ENCODE peak calls at places on chromosome 6, in seven cellular contexts. Z is vagina, Q is uterus, R is IMR-90, T is body of pancreas, N is spleen, G is HCT116. M is an unnamed sample.

GRCh38 chr6:163416640-163417253 is 2.2 kb downstream of the QKI start:
- DNase-seq in Q (no peak), N (no peak), G (peak; percentile 33), T (peak; percentile 59), R (peak; percentile 87), Z (no peak), M (peak; percentile 64)

GRCh38 chr6:143397229-143398222 is 53.0 kb downstream of the ADAT2 start:
- DNase-seq in T (peak; percentile 83), R (peak; percentile 46), Z (no peak), Q (peak; percentile 29), N (no peak), G (peak; percentile 42), M (peak; percentile 75)

GRCh38 chr6:125850361-125850760 is 59.6 kb downstream of the NCOA7 start:
- DNase-seq in N (no peak), R (no peak), T (no peak), G (no peak), Z (no peak), Q (no peak), M (no peak)

GRCh38 chr6:13297391-13297790 is 30.9 kb downstream of the TBC1D7 start:
- DNase-seq in N (no peak), T (no peak), Q (no peak), R (no peak), Z (no peak), G (no peak), M (no peak)

GRCh38 chr6:53043626-53044025 is 21.6 kb upstream of the FBXO9 start:
- DNase-seq in N (no peak), Z (no peak), Q (no peak), T (no peak), R (peak; percentile 46), G (no peak), M (no peak)

GRCh38 chr6:47844881-47845280 is 63.0 kb downstream of the OPN5 start:
- DNase-seq in R (no peak), T (no peak), Q (no peak), G (no peak), Z (no peak), N (no peak), M (no peak)

GRCh38 chr6:15876406-15876805 is 213.6 kb upstream of the DTNBP1 start:
- DNase-seq in Z (no peak), R (no peak), N (no peak), T (no peak), Q (no peak), G (no peak), M (no peak)

GRCh38 chr6:114346451-114346850 is 3.6 kb upstream of the HS3ST5 start:
- DNase-seq in Z (no peak), T (no peak), Q (no peak), R (no peak), N (no peak), G (no peak), M (no peak)

GRCh38 chr6:149965191-149966020 is 1.7 kb downstream of the ULBP1 start:
- DNase-seq in Q (no peak), T (no peak), Z (no peak), R (no peak), G (no peak), N (peak; percentile 84), M (no peak)

GRCh38 chr6:21738180-21739094 is 144.9 kb downstream of the SOX4 start:
- DNase-seq in R (peak; percentile 44), Z (no peak), Q (no peak), G (no peak), N (no peak), T (peak; percentile 24), M (no peak)

GRCh38 chr6:1324926-1325325 is 13.0 kb downstream of the FOXQ1 start:
- DNase-seq in N (no peak), R (no peak), Z (no peak), G (no peak), Q (no peak), T (no peak), M (no peak)

GRCh38 chr6:129105793-129106192 is 222.9 kb downstream of the LAMA2 start:
- DNase-seq in T (no peak), R (peak; percentile 35), N (no peak), Q (no peak), G (no peak), Z (no peak), M (no peak)

GRCh38 chr6:16670183-16670582 is 91.1 kb downstream of the ATXN1 start:
- DNase-seq in T (no peak), Q (no peak), Z (no peak), N (no peak), R (no peak), G (no peak), M (no peak)

GRCh38 chr6:36858407-36858981 is 16.1 kb downstream of the PPIL1 start:
- DNase-seq in G (no peak), R (peak; percentile 77), T (peak; percentile 42), Q (peak; percentile 73), Z (no peak), N (no peak), M (no peak)

GRCh38 chr6:36067374-36068011 is 39.9 kb downstream of the MAPK14 start:
- DNase-seq in R (peak; percentile 49), Z (no peak), T (no peak), Q (no peak), G (no peak), N (no peak), M (no peak)

GRCh38 chr6:158758464-158758863 is 60.7 kb downstream of the EZR start:
- DNase-seq in N (no peak), Q (no peak), R (peak; percentile 45), T (no peak), Z (no peak), G (no peak), M (no peak)

GRCh38 chr6:82017316-82017715 is 230.2 kb downstream of the IBTK start:
- DNase-seq in Z (no peak), T (peak; percentile 28), Q (peak; percentile 52), N (no peak), G (peak; percentile 55), R (peak; percentile 75), M (peak; percentile 76)

GRCh38 chr6:16480780-16481179 is 242.4 kb downstream of the GMPR start:
- DNase-seq in R (no peak), Q (no peak), N (no peak), T (no peak), G (no peak), Z (no peak), M (no peak)

GRCh38 chr6:112956696-112957525 is 609.8 kb downstream of the RFPL4B start:
- DNase-seq in Z (no peak), G (no peak), N (no peak), R (peak; percentile 95), Q (peak; percentile 22), T (no peak), M (no peak)

GRCh38 chr6:89353702-89354392 is 1.3 kb upstream of the UBE2J1 start:
- DNase-seq in N (no peak), Q (no peak), G (no peak), Z (no peak), R (no peak), T (no peak), M (no peak)

GRCh38 chr6:145562771-145563615 is 172.3 kb downstream of the EPM2A start:
- DNase-seq in Z (no peak), N (no peak), G (no peak), R (peak; percentile 20), T (no peak), Q (no peak), M (no peak)

GRCh38 chr6:56954389-56955170 is at the start of gene BEND6:
- DNase-seq in N (peak; percentile 79), R (peak; percentile 87), Q (peak; percentile 66), T (peak; percentile 27), Z (no peak), G (no peak), M (peak; percentile 87)

GRCh38 chr6:94089915-94090314 is 670.6 kb upstream of the EPHA7 start:
- DNase-seq in T (no peak), N (no peak), G (no peak), Q (no peak), R (no peak), Z (no peak), M (no peak)
- H3K4me3 ChIP-seq in T (no peak overlapping the region), N (no peak overlapping the region), G (no peak overlapping the region), Q (no peak overlapping the region), R (no peak overlapping the region), Z (no peak overlapping the region), M (no peak overlapping the region)

DNA sequence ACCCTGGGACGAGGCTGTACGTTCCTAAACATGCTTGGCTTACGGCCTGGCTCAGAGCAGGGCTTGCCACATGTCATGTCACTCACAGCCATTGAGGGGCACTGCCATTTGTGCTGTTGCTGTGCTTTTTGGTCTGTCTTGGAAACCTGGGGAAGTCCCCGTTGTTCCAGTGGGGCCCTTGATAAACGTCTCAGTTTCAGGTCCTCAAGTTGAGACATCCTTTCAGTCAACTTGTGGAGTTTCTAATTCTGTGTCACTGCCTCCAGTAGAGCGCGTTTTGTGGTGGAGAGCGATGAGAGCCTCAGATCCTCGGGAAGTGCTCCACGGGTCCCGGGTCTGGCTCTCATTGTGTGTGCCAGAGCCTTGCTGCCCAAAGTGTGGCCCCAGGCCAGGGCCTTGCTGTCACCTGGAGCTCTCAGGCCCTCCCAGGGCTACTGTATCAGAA is 43.0 kb upstream of the CCR6 start:
- DNase-seq in Z (no peak), Q (no peak), R (no peak), G (no peak), T (no peak), N (peak; percentile 87), M (no peak)
- TF ChIP-seq CTCF in Z (no peak), Q (no peak), R (no peak), G (no peak), T (no peak), N (peak; percentile 67), M (no peak)

DNA sequence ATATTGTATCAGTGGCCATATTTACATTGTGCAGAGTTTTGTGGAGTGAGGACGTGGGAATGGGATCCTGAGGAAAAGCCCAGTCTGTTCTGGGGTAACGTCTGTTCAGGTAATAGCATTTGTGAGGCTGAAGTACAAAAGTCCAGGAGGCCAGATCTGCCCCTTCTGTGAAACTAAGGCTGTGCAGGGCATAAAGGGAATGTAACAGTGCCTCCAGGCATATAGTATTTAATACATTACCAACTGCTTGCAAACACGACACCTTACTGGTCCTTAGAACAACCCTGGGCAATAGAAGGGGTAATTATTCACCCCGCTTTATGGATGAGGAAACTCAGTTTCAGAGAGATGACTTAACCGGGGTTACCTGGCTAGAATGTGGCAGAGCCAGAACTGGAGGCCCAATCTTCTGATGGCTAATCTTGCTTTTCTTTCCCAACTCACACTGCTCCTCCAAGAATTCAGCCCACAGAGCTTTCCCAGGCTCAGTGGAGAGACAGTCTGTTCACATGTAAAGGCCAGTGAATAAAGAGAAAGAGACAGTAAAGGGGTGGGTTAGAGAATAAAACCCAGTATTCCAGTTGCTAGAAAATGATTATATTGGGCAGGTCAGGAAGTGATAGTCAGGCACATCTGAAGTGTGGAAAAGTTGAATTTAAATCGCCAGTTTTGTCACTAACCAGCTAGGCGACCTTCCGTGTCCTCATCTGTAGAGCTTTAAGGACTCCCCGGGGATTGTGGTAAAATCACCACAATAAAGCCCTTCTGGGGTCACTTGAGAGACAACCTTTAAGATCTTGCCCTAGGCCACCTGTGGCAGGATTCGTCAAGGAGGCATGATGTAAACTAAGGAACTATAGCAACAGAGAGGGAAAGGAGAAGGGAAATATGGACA is 280.7 kb upstream of the CITED2 start:
- DNase-seq in G (no peak), Z (no peak), N (no peak), R (no peak), T (no peak), Q (no peak), M (no peak)
- TF ChIP-seq POLR2A in G (no peak), Z (no peak), N (no peak), R (no peak), T (no peak), Q (no peak), M (no peak)

DNA sequence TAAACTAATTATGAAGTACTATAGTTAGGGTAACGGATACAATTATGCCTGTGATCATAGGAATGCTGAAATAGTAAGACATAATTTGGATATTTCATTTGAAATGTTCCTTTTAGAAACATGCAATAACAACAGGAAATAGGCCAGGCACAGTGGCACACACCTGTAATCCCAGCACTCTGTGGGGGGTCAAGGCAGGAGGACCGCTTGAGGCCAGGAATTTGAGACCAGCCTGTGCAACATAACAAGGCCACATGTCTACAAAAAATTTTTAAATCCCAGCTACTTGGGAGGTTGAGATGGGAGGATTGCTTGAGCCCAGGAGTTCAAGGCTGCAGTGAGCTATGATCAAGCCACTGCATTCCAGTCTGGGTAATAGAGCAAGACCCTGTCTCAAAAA is 25.7 kb upstream of the MYO6 start:
- DNase-seq in T (no peak), N (no peak), R (no peak), G (no peak), Z (no peak), Q (no peak), M (no peak)
- H3K4me3 ChIP-seq in T (no peak overlapping the region), N (no peak overlapping the region), R (no peak overlapping the region), G (no peak overlapping the region), Z (no peak overlapping the region), Q (no peak overlapping the region), M (no peak overlapping the region)

M was measured in lower leg skin.